ENCODE peak calls at places on chromosomes 16 and 17, in six cellular contexts. O is effector memory CD4-positive, alpha-beta T cell; N is BE2C; C is thyroid gland; Q is left ventricle myocardium inferior; E is iPS DF 6.9. J is an unnamed sample. For H3K4me1 and H3K27me3, the result is how much of the 10 kb centered on the place peaks cover.

GRCh38 chr17:81429353-81429774 is 34.1 kb downstream of the BAHCC1 start:
- DNase-seq in Q (peak), O (no peak), C (peak), E (no peak), N (peak), J (peak)

GRCh38 chr17:75610103-75610984 is 22.7 kb downstream of the MYO15B start:
- DNase-seq in Q (no peak), O (no peak), C (no peak), E (no peak), N (no peak), J (no peak)

GRCh38 chr16:12097523-12098428 is 121.2 kb downstream of the SNX29 start:
- DNase-seq in N (no peak), C (peak), O (no peak), E (no peak), Q (peak), J (no peak)

GRCh38 chr16:86035906-86036305 is 136.9 kb downstream of the IRF8 start:
- DNase-seq in N (no peak), Q (no peak), O (no peak), C (no peak), E (no peak), J (no peak)

GRCh38 chr16:4319454-4319853 is 3.6 kb downstream of the GLIS2 start:
- DNase-seq in C (peak), O (no peak), N (no peak), Q (no peak), E (no peak), J (no peak)

GRCh38 chr16:75103994-75104393 is 12.6 kb downstream of the LDHD start:
- DNase-seq in E (no peak), C (no peak), O (no peak), N (no peak), Q (no peak), J (no peak)

GRCh38 chr17:73600103-73600871 is 44.0 kb downstream of the SDK2 start:
- DNase-seq in Q (no peak), E (no peak), C (no peak), N (peak), O (no peak), J (peak)

GRCh38 chr17:65430209-65430833 is 131.1 kb downstream of the AXIN2 start:
- DNase-seq in C (no peak), E (no peak), O (no peak), N (no peak), Q (peak), J (no peak)

GRCh38 chr16:68374251-68374805 is 63.5 kb downstream of the PRMT7 start:
- DNase-seq in E (no peak), Q (no peak), N (no peak), O (no peak), C (no peak), J (no peak)

GRCh38 chr17:79036609-79037008 is 12.6 kb downstream of the C1QTNF1 start:
- DNase-seq in N (no peak), Q (no peak), E (no peak), O (no peak), C (no peak), J (peak)

GRCh38 chr17:40900819-40901356 is 15.8 kb upstream of the KRT20 start:
- DNase-seq in C (no peak), O (no peak), N (no peak), E (no peak), Q (no peak), J (no peak)
- H3K4me1 ChIP-seq in C (under half), O (under half), N (under half), E (under half), Q (under half), J (under half)

DNA sequence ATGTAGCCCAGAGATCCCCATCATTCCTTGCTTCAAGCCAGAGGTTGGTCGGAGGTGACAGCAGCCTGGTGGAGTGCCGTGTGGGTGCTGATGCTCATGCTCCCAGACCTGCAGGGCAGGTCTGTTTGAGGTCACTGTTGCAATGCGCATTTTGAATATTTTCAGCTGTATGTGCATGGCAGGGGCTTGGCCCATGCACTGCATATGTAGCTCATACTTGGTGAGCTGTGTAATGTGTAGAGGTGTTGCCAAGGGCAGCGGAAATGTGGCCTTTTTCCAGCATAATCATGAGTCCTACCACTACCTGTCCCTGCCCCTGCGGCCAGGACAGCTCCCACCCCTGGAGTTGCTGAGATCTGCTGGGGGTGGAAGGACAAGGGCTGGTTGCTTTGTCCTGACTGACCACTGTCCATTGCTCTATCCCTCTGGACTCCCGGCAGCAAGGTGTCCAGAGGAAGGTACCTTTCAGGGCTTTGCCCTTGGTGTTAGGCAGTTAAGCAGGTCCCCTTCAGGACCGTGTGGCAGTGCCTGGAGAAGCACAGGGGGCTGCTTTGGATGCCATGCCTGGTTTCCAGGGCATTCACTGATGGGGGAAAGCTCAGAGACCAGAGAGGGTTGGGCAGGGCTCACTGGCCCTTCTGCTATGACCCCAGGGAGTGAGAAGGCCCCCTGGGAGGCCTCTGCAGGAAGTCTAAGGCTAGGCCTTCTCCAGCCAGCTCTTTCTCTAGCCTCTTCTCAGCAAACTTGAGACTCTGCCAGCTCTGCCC is 215.2 kb downstream of the NTN1 start:
- DNase-seq in N (no peak), Q (no peak), E (no peak), C (no peak), O (no peak), J (no peak)
- H3K27me3 ChIP-seq in N (under half), Q (under half), E (under half), C (under half), O (under half), J (under half)

GRCh38 chr16:1749152-1750117 is 21.9 kb downstream of the NME3 start:
- DNase-seq in C (no peak), N (no peak), E (no peak), O (no peak), Q (no peak), J (no peak)

GRCh38 chr16:1754204-1754603 is 17.1 kb downstream of the NME3 start:
- DNase-seq in Q (no peak), O (no peak), C (no peak), E (no peak), N (no peak), J (no peak)

GRCh38 chr16:1752853-1753252 is 18.5 kb downstream of the NME3 start:
- DNase-seq in Q (no peak), C (no peak), O (no peak), E (no peak), N (no peak), J (no peak)

GRCh38 chr16:1747934-1748333 is 23.4 kb downstream of the NME3 start:
- DNase-seq in C (no peak), O (no peak), N (no peak), Q (no peak), E (no peak), J (no peak)

DNA sequence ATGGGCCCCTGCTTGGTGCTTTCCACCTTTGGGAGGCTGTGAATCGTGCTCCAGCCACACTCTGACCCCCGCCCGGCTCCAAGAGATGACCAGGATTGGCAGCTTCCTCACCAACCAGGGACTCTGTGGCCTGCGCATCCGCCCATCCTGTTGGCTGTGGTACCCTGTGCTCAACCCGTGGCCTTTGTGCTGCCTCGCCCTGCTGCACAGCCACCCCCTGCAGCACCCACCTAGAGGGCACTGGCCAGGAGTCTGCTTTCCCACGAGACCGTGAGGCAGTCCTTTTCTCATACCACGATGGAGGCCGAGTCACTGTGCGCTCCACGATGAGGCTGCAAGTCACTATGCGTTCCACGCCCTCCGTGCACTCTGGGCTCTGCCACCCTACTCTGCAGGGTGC is 19.4 kb downstream of the NME3 start:
- DNase-seq in N (no peak), C (no peak), E (no peak), Q (no peak), O (no peak), J (no peak)
- H3K4me1 ChIP-seq in N (under half), C (under half), E (under half), Q (under half), O (under half), J (under half)

GRCh38 chr17:62703776-62704380 is 76.4 kb downstream of the MRC2 start:
- DNase-seq in Q (peak), O (peak), E (no peak), C (peak), N (peak), J (peak)
- H3K27me3 ChIP-seq in Q (under half), O (under half), E (under half), C (under half), N (under half), J (under half)

GRCh38 chr16:73057369-73058210 is 9.7 kb upstream of the ZFHX3 start:
- DNase-seq in E (no peak), N (peak), C (peak), Q (peak), O (no peak), J (peak)

GRCh38 chr16:73059779-73060178 is 11.9 kb upstream of the ZFHX3 start:
- DNase-seq in C (no peak), O (no peak), N (no peak), Q (no peak), E (no peak), J (no peak)

GRCh38 chr16:73058616-73059409 is 10.9 kb upstream of the ZFHX3 start:
- DNase-seq in Q (peak), C (peak), O (no peak), N (peak), E (no peak), J (peak)

GRCh38 chr16:73056911-73057310 is 9.0 kb upstream of the ZFHX3 start:
- DNase-seq in O (no peak), Q (no peak), E (no peak), N (no peak), C (no peak), J (peak)

DNA sequence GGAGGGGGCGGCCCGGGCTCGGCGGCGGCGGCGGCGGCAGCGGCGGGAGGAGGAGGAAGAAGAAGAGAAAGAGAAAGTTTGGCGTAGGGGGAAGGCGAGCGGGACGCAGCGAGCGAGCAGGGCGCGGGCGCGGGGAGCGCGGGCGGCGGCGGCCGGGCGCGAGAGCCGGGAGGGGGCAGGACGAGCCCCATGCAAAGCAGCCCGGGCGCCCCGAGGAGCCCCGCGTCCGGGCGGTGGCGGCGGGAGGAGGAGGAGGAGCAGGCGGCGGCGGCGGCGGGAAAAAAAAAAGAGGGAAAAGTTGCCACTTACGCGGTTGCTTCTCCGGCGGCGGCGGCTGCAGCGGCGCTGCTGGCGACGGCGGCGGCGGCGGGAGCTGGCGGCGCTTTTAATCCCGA is 10.3 kb upstream of the ZFHX3 start:
- DNase-seq in N (peak), O (no peak), E (no peak), C (peak), Q (peak), J (peak)
- H3K4me1 ChIP-seq in N (under half), O (under half), E (under half), C (under half), Q (half or more), J (under half)

DNA sequence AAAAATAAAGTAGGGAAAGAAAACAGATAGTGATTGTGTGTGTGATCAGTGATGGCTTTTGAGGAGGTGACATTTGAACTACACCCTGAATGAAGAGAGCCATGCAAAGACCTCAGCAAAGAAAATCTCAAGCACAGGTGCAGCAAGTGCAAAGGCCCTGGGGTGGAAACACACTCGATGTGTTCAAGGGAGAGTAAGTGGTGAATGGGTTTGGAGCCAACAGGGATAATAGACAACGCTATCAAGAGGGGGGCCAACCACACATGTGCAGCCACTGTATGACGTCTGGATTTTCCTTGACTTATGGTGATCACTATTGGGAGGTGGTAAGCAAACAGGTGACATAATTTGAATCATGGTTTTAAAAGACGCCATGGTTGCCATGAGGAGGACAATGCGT is 564.2 kb downstream of the WWOX start:
- DNase-seq in Q (no peak), N (no peak), C (no peak), E (no peak), O (no peak), J (no peak)
- H3K27me3 ChIP-seq in Q (under half), N (under half), C (under half), E (under half), O (under half), J (under half)

DNA sequence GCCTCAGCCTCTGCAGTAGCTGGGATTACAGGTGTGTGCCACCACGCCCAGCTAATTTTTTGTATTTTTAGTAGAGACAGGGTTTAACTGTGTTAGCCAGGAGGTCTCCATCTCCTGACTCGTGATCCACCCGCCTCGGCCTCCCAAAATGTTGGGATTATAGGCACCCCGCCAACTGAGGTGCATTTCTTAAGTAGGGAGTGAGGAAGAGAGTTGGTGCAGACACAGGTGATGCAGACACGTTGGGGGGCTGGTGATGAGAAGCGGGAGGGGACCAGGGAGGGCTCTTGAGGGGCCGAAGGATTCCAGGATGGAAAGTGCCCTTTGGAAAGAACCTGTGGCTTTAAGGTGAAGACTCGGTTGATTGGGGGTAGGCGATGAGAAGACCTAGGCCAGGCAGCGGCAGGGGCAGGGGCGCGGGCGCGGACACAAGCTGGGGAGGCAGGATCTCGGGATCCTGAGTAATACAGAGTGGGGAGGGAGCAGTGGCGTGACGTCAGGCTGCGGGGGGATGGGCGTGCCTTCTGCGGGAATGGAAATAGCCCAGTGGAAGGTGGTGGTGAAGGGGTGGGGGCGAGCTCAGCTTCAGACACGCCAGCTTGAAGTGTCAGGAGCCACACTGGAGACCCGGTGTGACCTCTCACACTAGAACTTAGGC is 2.5 kb upstream of the ATP6V0C start:
- DNase-seq in Q (peak), C (peak), E (no peak), O (no peak), N (no peak), J (no peak)
- H3K4me1 ChIP-seq in Q (under half), C (under half), E (under half), O (under half), N (under half), J (under half)

J was measured in A673.